ENCODE peak calls at places on chromosome 11, in four cellular contexts. One of them, this sample, is unnamed.

GRCh38 chr11:122161191-122161590 is 45.2 kb upstream of the BLID start:
- DNase-seq in kidney tubule cell: no peak
- DNase-seq in iris pigment epithelial cell: no peak
- DNase-seq in naive thymus-derived CD8-positive, alpha-beta T cell: no peak
- DNase-seq in this sample: no peak

GRCh38 chr11:18939314-18939713 is at the start of gene MRGPRX1:
- DNase-seq in kidney tubule cell: no peak
- DNase-seq in naive thymus-derived CD8-positive, alpha-beta T cell: no peak
- DNase-seq in iris pigment epithelial cell: no peak
- DNase-seq in this sample: no peak

GRCh38 chr11:27857014-27857413 is 156.8 kb upstream of the BDNF start:
- DNase-seq in iris pigment epithelial cell: no peak
- DNase-seq in kidney tubule cell: no peak
- DNase-seq in naive thymus-derived CD8-positive, alpha-beta T cell: no peak
- DNase-seq in this sample: no peak

GRCh38 chr11:17637901-17638300 is 81.5 kb upstream of the MYOD1 start:
- DNase-seq in naive thymus-derived CD8-positive, alpha-beta T cell: no peak
- DNase-seq in kidney tubule cell: no peak
- DNase-seq in iris pigment epithelial cell: no peak
- DNase-seq in this sample: no peak

GRCh38 chr11:134406264-134407185 is 5.5 kb downstream of the B3GAT1 start:
- DNase-seq in kidney tubule cell: peak
- DNase-seq in iris pigment epithelial cell: no peak
- DNase-seq in naive thymus-derived CD8-positive, alpha-beta T cell: no peak
- DNase-seq in this sample: no peak

GRCh38 chr11:74538680-74539079 is 45.2 kb upstream of the LIPT2 start:
- DNase-seq in iris pigment epithelial cell: no peak
- DNase-seq in naive thymus-derived CD8-positive, alpha-beta T cell: no peak
- DNase-seq in kidney tubule cell: no peak
- DNase-seq in this sample: no peak

GRCh38 chr11:119346605-119347004 is at the start of gene MFRP:
- DNase-seq in iris pigment epithelial cell: no peak
- DNase-seq in kidney tubule cell: no peak
- DNase-seq in naive thymus-derived CD8-positive, alpha-beta T cell: no peak
- DNase-seq in this sample: no peak

GRCh38 chr11:70243912-70244652 is 26.4 kb upstream of the PPFIA1 start:
- DNase-seq in kidney tubule cell: peak
- DNase-seq in naive thymus-derived CD8-positive, alpha-beta T cell: no peak
- DNase-seq in iris pigment epithelial cell: no peak
- DNase-seq in this sample: no peak

GRCh38 chr11:76523786-76524436 is 79.1 kb downstream of the EMSY start:
- DNase-seq in kidney tubule cell: no peak
- DNase-seq in iris pigment epithelial cell: no peak
- DNase-seq in naive thymus-derived CD8-positive, alpha-beta T cell: no peak
- DNase-seq in this sample: no peak

This sample was measured in central memory CD4-positive, alpha-beta T cell.